ENCODE peak calls at places on chromosome 12, in five cellular contexts. S is pancreas, T is RWPE1, H is GM10248, V is endothelial cell. Q is an unnamed sample.

GRCh38 chr12:49432616-49433015 is 65.4 kb downstream of the SPATS2 start:
- DNase-seq in S (no peak), T (no peak), H (no peak), V (no peak), Q (no peak)

GRCh38 chr12:46299846-46300245 is 31.0 kb upstream of the SLC38A1 start:
- DNase-seq in S (no peak), T (no peak), H (no peak), V (no peak), Q (no peak)

GRCh38 chr12:51972849-51973273 is 21.4 kb downstream of the ACVR1B start:
- DNase-seq in S (no peak), T (peak), H (no peak), V (no peak), Q (no peak)

GRCh38 chr12:121364657-121365265 is 12.6 kb upstream of the ANAPC5 start:
- DNase-seq in S (no peak), T (no peak), H (no peak), V (no peak), Q (no peak)

GRCh38 chr12:65707051-65707450 is 117.2 kb upstream of the HMGA2 start:
- DNase-seq in S (no peak), T (no peak), H (no peak), V (no peak), Q (no peak)

GRCh38 chr12:101599771-101600486 is 5.2 kb downstream of the MYBPC1 start:
- DNase-seq in S (no peak), T (no peak), H (no peak), V (no peak), Q (no peak)

GRCh38 chr12:3669594-3669993 is 83.3 kb downstream of the CRACR2A start:
- DNase-seq in S (no peak), T (no peak), H (no peak), V (no peak), Q (no peak)

GRCh38 chr12:26400627-26401026 is 205.3 kb downstream of the SSPN start:
- DNase-seq in S (no peak), T (no peak), H (no peak), V (no peak), Q (no peak)

GRCh38 chr12:27331927-27332324 is 710 bp upstream of the BMAL2 start:
- DNase-seq in S (no peak), T (no peak), H (no peak), V (no peak), Q (no peak)

GRCh38 chr12:114152890-114153289 is 186.8 kb upstream of the RBM19 start:
- DNase-seq in S (no peak), T (no peak), H (no peak), V (no peak), Q (no peak)

GRCh38 chr12:106139422-106140141 is 828 bp upstream of the NUAK1 start:
- DNase-seq in S (peak), T (peak), H (peak), V (peak), Q (no peak)

GRCh38 chr12:93571854-93572711 is at the start of gene SOCS2:
- DNase-seq in S (no peak), T (peak), H (peak), V (peak), Q (no peak)

GRCh38 chr12:93572712-93573551 is 457 bp downstream of the SOCS2 start:
- DNase-seq in S (no peak), T (no peak), H (peak), V (peak), Q (no peak)

GRCh38 chr12:93569656-93570551 is 2.6 kb upstream of the SOCS2 start:
- DNase-seq in S (peak), T (peak), H (peak), V (peak), Q (peak)

GRCh38 chr12:93570552-93571359 is 1.7 kb upstream of the SOCS2 start:
- DNase-seq in S (peak), T (peak), H (peak), V (peak), Q (peak)

GRCh38 chr12:93571360-93571853 is 1.1 kb upstream of the SOCS2 start:
- DNase-seq in S (peak), T (peak), H (peak), V (peak), Q (peak)
- TF ChIP-seq CTCF in S (no peak), T (no peak), H (peak), V (no peak), Q (peak)

DNA sequence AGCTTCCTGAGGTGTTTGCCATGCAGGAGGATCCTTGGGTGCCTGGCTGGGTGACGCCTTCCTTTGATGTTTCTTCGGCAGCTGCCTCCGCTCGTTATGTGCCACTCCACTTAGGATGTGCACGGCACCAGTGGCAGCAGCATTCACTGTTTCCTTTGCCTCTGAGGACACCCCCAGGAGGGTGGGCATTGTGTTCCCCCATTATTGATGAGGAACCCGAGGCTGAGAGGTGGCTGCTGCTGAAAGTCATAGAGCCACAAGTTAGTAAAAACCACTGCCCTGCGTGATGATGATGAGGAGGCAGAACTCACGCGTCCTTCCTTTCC is 41.2 kb downstream of the EP400 start:
- DNase-seq in S (no peak), T (no peak), H (no peak), V (no peak), Q (no peak)
- TF ChIP-seq CTCF in S (no peak), T (no peak), H (no peak), V (no peak), Q (no peak)

DNA sequence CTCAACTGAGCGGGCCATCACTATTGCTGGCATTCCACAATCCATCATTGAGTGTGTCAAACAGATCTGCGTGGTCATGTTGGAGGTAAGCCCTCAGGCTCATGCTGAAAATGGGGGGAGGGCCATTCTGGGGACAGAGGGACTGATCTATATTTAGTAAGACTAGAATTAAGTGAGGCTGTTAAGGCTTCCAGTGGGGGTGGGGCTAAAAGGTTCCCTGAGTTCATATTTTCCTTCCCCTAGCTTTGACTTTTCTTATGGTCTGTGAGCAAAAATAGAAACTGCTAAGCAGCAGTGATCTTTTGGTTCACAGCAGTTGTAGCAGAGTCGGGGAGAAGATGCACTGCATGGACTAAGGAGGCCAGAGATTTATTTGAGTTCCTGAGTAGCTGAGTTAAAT is 9.2 kb downstream of the PCBP2 start:
- DNase-seq in S (no peak), T (no peak), H (no peak), V (no peak), Q (no peak)
- TF ChIP-seq CTCF in S (no peak), T (no peak), H (no peak), V (no peak), Q (no peak)

GRCh38 chr12:6937481-6938352 is 5.9 kb upstream of the RNU7-1 start:
- DNase-seq in S (peak), T (peak), H (peak), V (peak), Q (peak)

GRCh38 chr12:6936642-6937480 is 6.8 kb upstream of the RNU7-1 start:
- DNase-seq in S (no peak), T (no peak), H (peak), V (no peak), Q (no peak)

GRCh38 chr12:6939187-6939540 is 4.5 kb upstream of the RNU7-1 start:
- DNase-seq in S (no peak), T (no peak), H (no peak), V (no peak), Q (no peak)

GRCh38 chr12:6936378-6936638 is 7.3 kb upstream of the RNU7-1 start:
- DNase-seq in S (no peak), T (no peak), H (no peak), V (no peak), Q (no peak)

DNA sequence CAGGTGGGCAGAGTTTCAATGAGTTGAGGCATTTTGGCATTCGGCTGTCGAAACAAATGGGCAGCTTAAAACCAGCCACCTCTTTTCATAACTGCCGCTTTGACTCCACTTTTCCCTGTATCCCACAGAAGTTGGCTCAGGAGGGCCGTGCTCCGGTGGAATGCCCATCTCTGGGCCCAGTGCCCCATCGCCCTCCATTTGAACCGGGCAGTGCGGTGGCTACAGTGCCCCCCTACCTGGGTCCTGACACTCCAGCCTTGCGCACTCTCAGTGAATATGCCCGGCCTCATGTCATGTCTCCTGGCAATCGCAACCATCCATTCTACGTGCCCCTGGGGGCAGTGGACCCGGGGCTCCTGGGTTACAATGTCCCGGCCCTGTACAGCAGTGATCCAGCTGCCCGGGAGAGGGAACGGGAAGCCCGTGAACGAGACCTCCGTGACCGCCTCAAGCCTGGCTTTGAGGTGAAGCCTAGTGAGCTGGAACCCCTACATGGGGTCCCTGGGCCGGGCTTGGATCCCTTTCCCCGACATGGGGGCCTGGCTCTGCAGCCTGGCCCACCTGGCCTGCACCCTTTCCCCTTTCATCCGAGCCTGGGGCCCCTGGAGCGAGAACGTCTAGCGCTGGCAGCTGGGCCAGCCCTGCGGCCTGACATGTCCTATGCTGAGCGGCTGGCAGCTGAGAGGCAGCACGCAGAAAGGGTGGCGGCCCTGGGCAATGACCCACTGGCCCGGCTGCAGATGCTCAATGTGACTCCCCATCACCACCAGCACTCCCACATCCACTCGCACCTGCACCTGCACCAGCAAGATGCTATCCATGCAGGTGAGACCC is 5.0 kb upstream of the RNU7-1 start:
- DNase-seq in S (peak), T (no peak), H (no peak), V (no peak), Q (no peak)
- TF ChIP-seq CTCF in S (no peak), T (peak), H (no peak), V (no peak), Q (no peak)

GRCh38 chr12:58814036-58814435 is 106.3 kb downstream of the LRIG3 start:
- DNase-seq in S (no peak), T (no peak), H (no peak), V (no peak), Q (no peak)
- TF ChIP-seq CTCF in S (no peak), T (no peak), H (no peak), V (no peak), Q (no peak)

GRCh38 chr12:2054091-2055018 is 1.6 kb downstream of the CACNA1C start:
- DNase-seq in S (no peak), T (no peak), H (no peak), V (no peak), Q (no peak)

GRCh38 chr12:2049604-2050540 is 2.9 kb upstream of the CACNA1C start:
- DNase-seq in S (no peak), T (no peak), H (no peak), V (no peak), Q (no peak)

GRCh38 chr12:2051700-2052625 is 824 bp upstream of the CACNA1C start:
- DNase-seq in S (no peak), T (no peak), H (no peak), V (peak), Q (no peak)

GRCh38 chr12:2053675-2054070 is 886 bp downstream of the CACNA1C start:
- DNase-seq in S (no peak), T (no peak), H (no peak), V (peak), Q (no peak)

DNA sequence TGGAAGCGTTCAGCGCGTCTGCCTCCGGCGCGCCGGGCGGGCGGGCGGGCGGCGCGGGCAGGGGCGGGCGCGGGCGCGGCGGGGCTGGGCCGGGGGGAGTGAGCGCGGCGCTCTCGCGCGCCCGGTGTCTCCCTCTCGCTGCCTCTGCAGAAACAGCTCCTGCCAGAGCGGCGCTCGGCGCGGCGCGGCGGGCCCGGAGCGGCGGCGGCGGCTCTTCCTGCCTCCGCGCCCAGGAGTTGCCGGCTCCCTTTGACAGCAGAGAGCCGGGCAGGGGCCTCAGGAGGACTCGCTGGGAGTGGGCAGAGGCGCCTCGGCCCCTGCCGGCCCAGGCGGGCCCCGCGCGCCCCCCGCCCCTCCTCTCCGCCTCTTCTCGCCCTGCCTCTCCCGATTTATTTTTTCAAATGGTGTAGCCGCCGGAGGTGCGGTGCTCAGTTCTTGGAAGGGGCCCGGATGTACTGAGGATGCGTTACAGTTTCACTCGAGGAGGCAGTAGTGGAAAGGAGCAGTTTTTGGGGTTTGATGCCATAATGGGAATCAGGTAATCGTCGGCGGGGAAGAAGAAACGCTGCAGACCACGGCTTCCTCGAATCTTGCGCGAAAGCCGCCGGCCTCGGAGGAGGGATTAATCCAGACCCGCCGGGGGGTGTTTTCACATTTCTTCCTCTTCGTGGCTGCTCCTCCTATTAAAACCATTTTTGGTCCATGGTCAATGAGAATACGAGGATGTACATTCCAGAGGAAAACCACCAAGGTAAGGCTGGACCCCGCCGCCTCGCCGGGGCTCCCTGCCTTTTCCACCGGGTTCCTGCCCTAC is at the start of gene CACNA1C:
- DNase-seq in S (peak), T (peak), H (peak), V (peak), Q (peak)
- TF ChIP-seq CTCF in S (no peak), T (no peak), H (no peak), V (no peak), Q (peak)

GRCh38 chr12:14479004-14479403 is 88.7 kb downstream of the PLBD1 start:
- DNase-seq in S (no peak), T (no peak), H (no peak), V (no peak), Q (no peak)

GRCh38 chr12:14482886-14483285 is 84.8 kb downstream of the PLBD1 start:
- DNase-seq in S (no peak), T (no peak), H (no peak), V (no peak), Q (no peak)

GRCh38 chr12:14482361-14482760 is 85.3 kb downstream of the PLBD1 start:
- DNase-seq in S (no peak), T (no peak), H (no peak), V (no peak), Q (no peak)

GRCh38 chr12:14481201-14481600 is 86.5 kb downstream of the PLBD1 start:
- DNase-seq in S (no peak), T (no peak), H (no peak), V (no peak), Q (no peak)
- TF ChIP-seq CTCF in S (no peak), T (no peak), H (no peak), V (no peak), Q (no peak)

DNA sequence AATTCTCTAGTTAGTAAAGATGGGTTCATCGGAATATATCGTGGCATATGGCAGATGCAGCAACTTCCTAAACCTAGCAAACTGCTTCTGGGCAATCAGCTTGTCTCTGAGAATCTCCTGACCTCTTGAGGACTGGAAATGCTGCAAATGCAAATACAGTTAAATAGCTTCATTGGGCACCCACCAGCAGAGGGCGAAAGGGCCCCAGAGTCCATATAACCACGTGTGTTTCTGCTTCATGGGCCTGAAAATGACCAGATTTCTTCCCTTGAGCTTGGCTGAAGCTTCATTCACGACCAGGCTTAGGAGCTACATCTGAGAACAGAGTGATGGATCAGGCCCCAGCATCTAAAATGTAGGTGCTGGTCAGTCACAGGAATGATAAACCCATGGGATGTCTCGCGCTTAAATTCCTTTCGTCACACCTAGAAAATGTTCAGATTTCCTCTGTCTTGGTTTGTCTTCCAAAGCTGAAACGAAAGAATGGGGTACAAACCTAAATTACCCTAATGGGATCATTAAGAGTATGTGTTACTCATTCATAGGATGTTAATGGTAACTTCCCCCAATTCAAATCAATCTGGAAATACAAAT is 1482.5 kb upstream of the TMEM132C start:
- DNase-seq in S (peak), T (peak), H (no peak), V (no peak), Q (no peak)
- TF ChIP-seq CTCF in S (peak), T (peak), H (peak), V (no peak), Q (peak)